ENCODE peak calls at places on chromosomes 13 and 19, in eight cellular contexts. K is colonic mucosa; U is stomach; R is AG04450; G is esophagus muscularis mucosa; Q is CD8-positive, alpha-beta T cell; X is upper lobe of left lung; E is fibroblast of lung. O is an unnamed sample. For H3K9me3, the result is how much of the 10 kb centered on the place peaks cover.

GRCh38 chr13:45468676-45469075 is 3.9 kb downstream of the COG3 start:
- DNase-seq in K (peak), X (no peak), Q (no peak), R (no peak), U (no peak), G (no peak), E (no peak), O (no peak)

GRCh38 chr13:36131931-36132297 is 732 bp upstream of the DCLK1 start:
- DNase-seq in E (peak), G (no peak), K (peak), U (no peak), X (peak), Q (no peak), R (no peak), O (no peak)

GRCh38 chr19:33492951-33493350 is 28.6 kb downstream of the PEPD start:
- DNase-seq in U (no peak), Q (no peak), K (no peak), E (no peak), G (no peak), X (no peak), R (no peak), O (no peak)

GRCh38 chr13:19984430-19985218 is 26.1 kb downstream of the ZMYM2 start:
- DNase-seq in Q (no peak), U (no peak), X (no peak), R (peak), G (no peak), E (peak), K (no peak), O (no peak)

GRCh38 chr13:94660695-94661324 is 51.5 kb downstream of the SOX21 start:
- DNase-seq in E (peak), Q (no peak), G (no peak), U (no peak), R (no peak), K (no peak), X (no peak), O (no peak)

GRCh38 chr13:106446011-106446410 is 89.5 kb downstream of the EFNB2 start:
- DNase-seq in K (no peak), E (peak), U (no peak), R (no peak), Q (no peak), X (no peak), G (no peak), O (no peak)

GRCh38 chr19:8206147-8207087 is 2.8 kb upstream of the CERS4 start:
- DNase-seq in K (no peak), X (no peak), Q (no peak), G (no peak), E (no peak), U (peak), R (no peak), O (no peak)

GRCh38 chr13:84137292-84137691 is 255.0 kb upstream of the SLITRK1 start:
- DNase-seq in R (no peak), G (no peak), X (peak), E (peak), Q (peak), K (no peak), U (no peak), O (peak)

GRCh38 chr19:50318438-50318837 is 10.7 kb downstream of the KCNC3 start:
- DNase-seq in G (no peak), U (no peak), E (no peak), X (no peak), K (no peak), Q (no peak), R (no peak), O (no peak)

GRCh38 chr13:44818428-44818827 is 170.8 kb downstream of the NUFIP1 start:
- DNase-seq in X (no peak), E (no peak), U (no peak), R (no peak), K (no peak), G (no peak), Q (no peak), O (no peak)

GRCh38 chr13:23817833-23818232 is 71.4 kb downstream of the MIPEP start:
- DNase-seq in E (no peak), Q (no peak), R (no peak), X (no peak), G (no peak), K (no peak), U (no peak), O (no peak)

GRCh38 chr13:20294497-20294896 is 62.4 kb upstream of the GJB6 start:
- DNase-seq in U (no peak), R (no peak), Q (no peak), G (no peak), X (no peak), E (no peak), K (no peak), O (no peak)

GRCh38 chr13:28744656-28745055 is 25.9 kb upstream of the SLC46A3 start:
- DNase-seq in R (no peak), K (no peak), Q (no peak), U (no peak), E (no peak), X (no peak), G (no peak), O (no peak)

GRCh38 chr13:90760639-90761038 is 586.8 kb upstream of the MIR17HG start:
- DNase-seq in G (no peak), Q (no peak), K (no peak), X (no peak), U (no peak), E (no peak), R (no peak), O (no peak)

GRCh38 chr13:75123428-75123827 is 358.5 kb downstream of the TBC1D4 start:
- DNase-seq in Q (no peak), E (no peak), G (no peak), U (no peak), K (no peak), X (no peak), R (no peak), O (no peak)

GRCh38 chr13:99329477-99329876 is 22.3 kb upstream of the GPR183 start:
- DNase-seq in R (no peak), X (no peak), K (no peak), Q (no peak), E (no peak), U (peak), G (no peak), O (no peak)

GRCh38 chr13:22114630-22115311 is 443.9 kb downstream of the FGF9 start:
- DNase-seq in Q (no peak), R (no peak), X (peak), K (no peak), E (no peak), U (no peak), G (no peak), O (no peak)

GRCh38 chr19:38733493-38734175 is 10.6 kb downstream of the CAPN12 start:
- DNase-seq in E (no peak), G (no peak), R (no peak), U (no peak), X (no peak), Q (no peak), K (peak), O (no peak)

GRCh38 chr13:94090773-94091172 is 388.7 kb downstream of the DCT start:
- DNase-seq in Q (no peak), E (no peak), X (no peak), G (no peak), R (no peak), U (no peak), K (no peak), O (no peak)

GRCh38 chr13:112968380-112968909 is 569 bp upstream of the MCF2L start:
- DNase-seq in R (no peak), X (peak), G (no peak), Q (peak), U (peak), K (peak), E (no peak), O (peak)

GRCh38 chr19:4967738-4968461 is 1.0 kb upstream of the KDM4B start:
- DNase-seq in X (no peak), R (no peak), G (no peak), K (no peak), E (peak), U (no peak), Q (no peak), O (no peak)

GRCh38 chr19:55546822-55547614 is 1.7 kb upstream of the SBK3 start:
- DNase-seq in E (peak), G (peak), Q (no peak), U (peak), X (peak), R (peak), K (peak), O (no peak)

GRCh38 chr19:10736189-10736588 is 18.3 kb downstream of the DNM2 start:
- DNase-seq in E (no peak), K (no peak), X (no peak), G (no peak), Q (no peak), R (no peak), U (no peak), O (no peak)

DNA sequence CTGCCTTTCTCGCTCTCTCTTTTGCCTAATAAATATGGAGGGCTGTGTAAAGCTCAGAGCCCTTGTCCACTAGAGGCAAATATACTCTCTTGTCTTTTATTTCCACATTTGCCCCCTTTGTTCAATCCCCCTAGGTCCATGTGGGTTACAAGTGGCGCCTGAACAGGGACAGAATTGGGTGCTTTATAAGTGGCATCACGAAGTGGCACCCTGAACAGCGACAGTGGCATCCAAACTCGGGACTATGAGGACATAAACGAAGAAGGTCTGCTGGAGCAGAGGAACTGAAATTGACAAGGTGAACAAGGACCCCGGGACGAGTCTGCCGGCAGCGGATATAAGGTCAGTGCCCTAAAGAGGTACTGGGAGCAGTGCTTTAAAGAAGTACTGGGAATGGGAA is 4.3 kb upstream of the ZNF610 start:
- DNase-seq in E (peak), R (no peak), K (no peak), Q (no peak), U (no peak), X (no peak), G (no peak), O (no peak)
- H3K9me3 ChIP-seq in E (under half), R (half or more), K (under half), Q (under half), U (half or more), X (half or more), G (half or more), O (under half)

GRCh38 chr19:56718231-56718630 is 46.7 kb upstream of the ZNF835 start:
- DNase-seq in G (no peak), X (no peak), K (no peak), U (no peak), R (no peak), Q (no peak), E (no peak), O (no peak)

GRCh38 chr19:56710437-56710836 is 38.9 kb upstream of the ZNF835 start:
- DNase-seq in G (no peak), R (no peak), Q (no peak), U (no peak), E (no peak), K (no peak), X (no peak), O (no peak)

GRCh38 chr19:56707821-56708220 is 36.3 kb upstream of the ZNF835 start:
- DNase-seq in Q (no peak), R (no peak), K (no peak), G (no peak), E (no peak), U (no peak), X (no peak), O (no peak)

GRCh38 chr19:56712609-56713008 is 41.1 kb upstream of the ZNF835 start:
- DNase-seq in R (no peak), X (no peak), E (no peak), U (no peak), G (no peak), K (no peak), Q (no peak), O (no peak)
- H3K9me3 ChIP-seq in R (under half), X (under half), E (under half), U (under half), G (under half), K (under half), Q (under half), O (under half)

DNA sequence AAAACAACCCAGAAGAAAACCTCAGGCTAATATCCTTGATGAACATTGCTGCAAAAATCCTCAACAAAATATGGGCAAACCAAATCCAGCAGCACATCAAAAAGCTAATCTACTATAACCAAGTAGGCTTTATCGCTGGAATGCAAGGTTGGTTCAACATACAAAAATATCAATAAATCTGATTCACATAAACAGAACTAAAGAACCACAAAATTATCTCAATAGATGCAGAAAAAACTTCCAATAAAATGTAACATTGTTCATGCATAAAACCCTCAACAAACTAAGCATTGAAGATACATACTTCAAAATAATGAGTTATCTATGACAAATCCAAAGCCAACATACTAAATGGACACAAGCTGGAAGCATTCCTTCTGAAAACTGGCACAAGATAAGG is 8.8 kb downstream of the ZNF724 start:
- DNase-seq in E (no peak), Q (no peak), U (no peak), R (no peak), K (no peak), X (no peak), G (no peak), O (no peak)
- H3K9me3 ChIP-seq in E (under half), Q (under half), U (under half), R (under half), K (under half), X (under half), G (under half), O (under half)

GRCh38 chr19:58000677-58001076 is 1.9 kb downstream of the ZNF606 start:
- DNase-seq in U (no peak), G (no peak), K (no peak), X (no peak), Q (no peak), E (no peak), R (no peak), O (no peak)
- H3K9me3 ChIP-seq in U (half or more), G (half or more), K (under half), X (half or more), Q (under half), E (under half), R (half or more), O (under half)

GRCh38 chr19:51921949-51922348 is 5.3 kb upstream of the ZNF613 start:
- DNase-seq in X (no peak), E (no peak), K (no peak), R (no peak), U (no peak), G (no peak), Q (no peak), O (no peak)

GRCh38 chr19:51916167-51916566 is 11.1 kb upstream of the ZNF613 start:
- DNase-seq in Q (no peak), X (no peak), E (no peak), R (no peak), G (no peak), U (no peak), K (no peak), O (no peak)

GRCh38 chr19:51915324-51915867 is 10.6 kb upstream of the ZNF649 start:
- DNase-seq in X (no peak), Q (no peak), K (no peak), G (no peak), R (no peak), E (no peak), U (no peak), O (no peak)

GRCh38 chr19:51919606-51920005 is 7.7 kb upstream of the ZNF613 start:
- DNase-seq in X (no peak), R (no peak), K (no peak), Q (no peak), E (no peak), U (no peak), G (no peak), O (no peak)
- H3K9me3 ChIP-seq in X (half or more), R (under half), K (under half), Q (under half), E (under half), U (under half), G (half or more), O (under half)

GRCh38 chr13:97264663-97265062 is 42.5 kb downstream of the MBNL2 start:
- DNase-seq in K (no peak), Q (no peak), G (no peak), X (no peak), R (no peak), U (no peak), E (no peak), O (no peak)
- H3K9me3 ChIP-seq in K (under half), Q (under half), G (under half), X (under half), R (under half), U (under half), E (under half), O (under half)

DNA sequence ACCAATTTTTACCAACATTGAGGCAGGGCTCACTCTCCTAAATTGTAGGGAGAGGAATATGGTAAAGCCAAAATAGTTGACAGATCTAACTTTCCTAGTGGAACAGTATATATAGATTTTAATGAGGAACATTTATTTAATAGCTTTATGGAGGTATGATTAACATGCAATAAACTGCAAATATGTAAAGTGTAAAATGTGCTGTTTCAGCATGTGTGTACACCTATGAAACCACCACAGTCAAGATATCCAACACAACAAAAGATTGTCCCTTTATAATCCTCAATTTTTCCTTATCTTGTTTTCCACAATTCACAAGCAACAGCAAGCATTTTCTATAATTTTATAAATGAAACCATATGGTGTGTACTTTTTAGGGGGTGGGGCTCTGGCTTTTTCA is 4.1 kb upstream of the TRAPPC2B start:
- DNase-seq in X (no peak), G (no peak), K (no peak), U (no peak), E (no peak), Q (no peak), R (no peak), O (no peak)
- H3K9me3 ChIP-seq in X (half or more), G (half or more), K (under half), U (under half), E (under half), Q (under half), R (under half), O (under half)